ENCODE peak calls at places on chromosomes 4 and X, in four cellular contexts. R is GM06990, D is AG08396, L is substantia nigra. V is an unnamed sample.

GRCh38 chrX:102833136-102833535 is 103.9 kb upstream of the RAB40AL start:
- DNase-seq in D (no peak), R (no peak), L (no peak), V (peak)

GRCh38 chr4:133593764-133594163 is 444.7 kb downstream of the PCDH10 start:
- DNase-seq in R (no peak), D (no peak), L (no peak), V (no peak)

GRCh38 chrX:44935640-44936039 is 62.7 kb downstream of the KDM6A start:
- DNase-seq in R (no peak), D (no peak), L (no peak), V (peak)

GRCh38 chrX:72182924-72183323 is 1.4 kb downstream of the PIN4 start:
- DNase-seq in L (no peak), R (no peak), D (no peak), V (no peak)

GRCh38 chrX:51893931-51894696 is 691 bp downstream of the MAGED1 start:
- DNase-seq in L (no peak), R (peak), D (no peak), V (peak)

GRCh38 chr4:85515701-85516100 is 40.8 kb downstream of the ARHGAP24 start:
- DNase-seq in D (no peak), L (no peak), R (no peak), V (no peak)

GRCh38 chr4:5361968-5362367 is 310.7 kb downstream of the STK32B start:
- DNase-seq in R (no peak), L (no peak), D (no peak), V (peak)

GRCh38 chrX:68830486-68831404 is 1.9 kb downstream of the EFNB1 start:
- DNase-seq in D (no peak), L (no peak), R (no peak), V (peak)

GRCh38 chr4:152310223-152310622 is 225.7 kb downstream of the FBXW7 start:
- DNase-seq in L (no peak), R (no peak), D (peak), V (peak)

GRCh38 chrX:20181563-20182329 is 40.1 kb upstream of the EIF1AX start:
- DNase-seq in D (no peak), R (no peak), L (no peak), V (no peak)

GRCh38 chr4:76383001-76383400 is 37.9 kb downstream of the CCDC158 start:
- DNase-seq in L (no peak), R (no peak), D (no peak), V (no peak)

GRCh38 chr4:123699823-123700822 is 303.5 kb downstream of the SPRY1 start:
- DNase-seq in D (peak), L (no peak), R (no peak), V (peak)

GRCh38 chr4:145545538-145546224 is 64.0 kb downstream of the SMAD1 start:
- DNase-seq in D (peak), R (no peak), L (no peak), V (peak)

GRCh38 chr4:98932539-98932938 is 3.6 kb upstream of the EIF4E start:
- DNase-seq in L (no peak), D (no peak), R (peak), V (peak)

GRCh38 chrX:72101597-72102037 is 30.1 kb downstream of the RTL5 start:
- DNase-seq in R (no peak), L (no peak), D (no peak), V (no peak)

GRCh38 chrX:110316351-110317078 is 1.4 kb downstream of the AMMECR1 start:
- DNase-seq in L (no peak), R (no peak), D (no peak), V (no peak)

GRCh38 chr4:119623025-119623424 is 5.6 kb downstream of the PDE5A start:
- DNase-seq in D (no peak), R (no peak), L (no peak), V (peak)

GRCh38 chr4:127997534-127998388 is 32.6 kb downstream of the ABHD18 start:
- DNase-seq in R (peak), D (peak), L (no peak), V (peak)

GRCh38 chr4:38309471-38309870 is 349.3 kb downstream of the PTTG2 start:
- DNase-seq in L (no peak), R (no peak), D (no peak), V (no peak)

GRCh38 chr4:68906238-68907137 is 45.1 kb downstream of the UGT2A3 start:
- DNase-seq in L (no peak), D (no peak), R (no peak), V (no peak)

GRCh38 chr4:13562876-13563275 is 18.6 kb upstream of the NKX3-2 start:
- DNase-seq in D (no peak), R (no peak), L (no peak), V (no peak)

GRCh38 chr4:153947998-153948397 is 159.1 kb upstream of the SFRP2 start:
- DNase-seq in L (no peak), R (no peak), D (no peak), V (no peak)

GRCh38 chrX:3609800-3610199 is 103.6 kb downstream of the PRKX start:
- DNase-seq in L (no peak), D (peak), R (no peak), V (peak)

GRCh38 chr4:82213485-82214162 is 160.2 kb downstream of the HNRNPD start:
- DNase-seq in L (no peak), D (no peak), R (no peak), V (no peak)

GRCh38 chr4:53522334-53522733 is 69.0 kb downstream of the LNX1 start:
- DNase-seq in R (no peak), D (no peak), L (no peak), V (peak)

GRCh38 chr4:15245006-15245530 is 182.8 kb upstream of the C1QTNF7 start:
- DNase-seq in D (no peak), R (no peak), L (no peak), V (no peak)

GRCh38 chrX:15942307-15942706 is 87.7 kb upstream of the AP1S2 start:
- DNase-seq in R (no peak), D (no peak), L (no peak), V (no peak)

GRCh38 chr4:42313872-42314271 is 83.4 kb upstream of the SHISA3 start:
- DNase-seq in R (no peak), L (no peak), D (no peak), V (no peak)

GRCh38 chr4:186715077-186715476 is 8.6 kb downstream of the FAT1 start:
- DNase-seq in L (no peak), R (no peak), D (no peak), V (no peak)

GRCh38 chr4:186920486-186920885 is 196.8 kb upstream of the FAT1 start:
- DNase-seq in L (no peak), R (no peak), D (peak), V (no peak)